ENCODE peak calls at places on chromosomes 16 and 17, in eight cellular contexts. W, B, I, N, S, G, D and K are unnamed samples.

GRCh38 chr17:72167593-72167992 is 46.8 kb downstream of the SOX9 start:
- DNase-seq in W (no peak), B (no peak), I (no peak), N (no peak), S (no peak), G (no peak), D (no peak), K (no peak)

GRCh38 chr16:86740817-86741799 is 162.8 kb downstream of the FOXL1 start:
- DNase-seq in W (no peak), B (no peak), I (no peak), N (peak; percentile 78), S (peak; percentile 42), G (no peak), D (peak; percentile 86), K (peak; percentile 85)

GRCh38 chr17:81471804-81472456 is 40.7 kb downstream of the ACTG1 start:
- DNase-seq in W (no peak), B (no peak), I (peak; percentile 55), N (no peak), S (peak; percentile 4), G (peak; percentile 74), D (peak; percentile 87), K (peak; percentile 65)

GRCh38 chr17:7929158-7930029 is at the start of gene KCNAB3:
- DNase-seq in W (no peak), B (peak; percentile 61), I (peak; percentile 87), N (peak; percentile 50), S (peak; percentile 33), G (no peak), D (peak; percentile 82), K (no peak)

GRCh38 chr17:74863420-74864296 is 4.0 kb upstream of the GRIN2C start:
- DNase-seq in W (no peak), B (no peak), I (no peak), N (no peak), S (no peak), G (no peak), D (peak; percentile 26), K (no peak)

GRCh38 chr17:43943769-43944418 is 1.6 kb upstream of the PPY start:
- DNase-seq in W (peak; percentile 56), B (peak; percentile 81), I (peak; percentile 93), N (peak; percentile 83), S (peak; percentile 49), G (peak; percentile 39), D (peak; percentile 75), K (peak; percentile 65)

GRCh38 chr17:58325289-58325726 is 3.3 kb downstream of the TSPOAP1 start:
- DNase-seq in W (no peak), B (no peak), I (peak; percentile 78), N (no peak), S (no peak), G (no peak), D (no peak), K (no peak)

GRCh38 chr17:53217311-53217710 is 605.4 kb upstream of the KIF2B start:
- DNase-seq in W (no peak), B (no peak), I (no peak), N (no peak), S (no peak), G (no peak), D (no peak), K (no peak)

GRCh38 chr16:86074651-86075487 is 175.9 kb downstream of the IRF8 start:
- DNase-seq in W (no peak), B (no peak), I (no peak), N (no peak), S (no peak), G (no peak), D (peak; percentile 25), K (no peak)

GRCh38 chr16:85129846-85130706 is 17.8 kb upstream of the CIBAR2 start:
- DNase-seq in W (no peak), B (no peak), I (no peak), N (no peak), S (no peak), G (no peak), D (no peak), K (no peak)